ENCODE peak calls at places on chromosome 14, in five cellular contexts. One of them, this sample, is unnamed.

GRCh38 chr14:76828339-76829015 is 2.3 kb downstream of the LRRC74A start:
- DNase-seq in brain microvascular endothelial cell: no peak
- DNase-seq in RWPE1: no peak
- DNase-seq in thoracic aorta: no peak
- DNase-seq in AG04450: no peak
- DNase-seq in this sample: no peak

GRCh38 chr14:56241441-56241840 is 123.2 kb downstream of the PELI2 start:
- DNase-seq in brain microvascular endothelial cell: no peak
- DNase-seq in RWPE1: no peak
- DNase-seq in thoracic aorta: no peak
- DNase-seq in AG04450: no peak
- DNase-seq in this sample: no peak

GRCh38 chr14:39717000-39717399 is 284.8 kb upstream of the FBXO33 start:
- DNase-seq in brain microvascular endothelial cell: no peak
- DNase-seq in RWPE1: no peak
- DNase-seq in thoracic aorta: no peak
- DNase-seq in AG04450: no peak
- DNase-seq in this sample: no peak

GRCh38 chr14:32469388-32470160 is 140.5 kb downstream of the AKAP6 start:
- DNase-seq in brain microvascular endothelial cell: no peak
- DNase-seq in RWPE1: peak
- DNase-seq in thoracic aorta: no peak
- DNase-seq in AG04450: no peak
- DNase-seq in this sample: no peak

GRCh38 chr14:74601982-74602381 is 10.1 kb downstream of the LTBP2 start:
- DNase-seq in brain microvascular endothelial cell: no peak
- DNase-seq in RWPE1: no peak
- DNase-seq in thoracic aorta: no peak
- DNase-seq in AG04450: no peak
- DNase-seq in this sample: no peak

GRCh38 chr14:72788255-72788654 is 105.6 kb downstream of the DPF3 start:
- DNase-seq in brain microvascular endothelial cell: no peak
- DNase-seq in RWPE1: no peak
- DNase-seq in thoracic aorta: no peak
- DNase-seq in AG04450: no peak
- DNase-seq in this sample: no peak

GRCh38 chr14:54186821-54187365 is 209.9 kb upstream of the CDKN3 start:
- DNase-seq in brain microvascular endothelial cell: no peak
- DNase-seq in RWPE1: no peak
- DNase-seq in thoracic aorta: no peak
- DNase-seq in AG04450: no peak
- DNase-seq in this sample: no peak

GRCh38 chr14:96122496-96122895 is 82.1 kb upstream of the BDKRB2 start:
- DNase-seq in brain microvascular endothelial cell: peak
- DNase-seq in RWPE1: no peak
- DNase-seq in thoracic aorta: no peak
- DNase-seq in AG04450: peak
- DNase-seq in this sample: no peak

GRCh38 chr14:68451676-68452387 is 341.0 kb downstream of the ZFP36L1 start:
- DNase-seq in brain microvascular endothelial cell: no peak
- DNase-seq in RWPE1: no peak
- DNase-seq in thoracic aorta: no peak
- DNase-seq in AG04450: no peak
- DNase-seq in this sample: no peak

GRCh38 chr14:31439554-31439953 is 17.8 kb downstream of the DTD2 start:
- DNase-seq in brain microvascular endothelial cell: no peak
- DNase-seq in RWPE1: no peak
- DNase-seq in thoracic aorta: no peak
- DNase-seq in AG04450: no peak
- DNase-seq in this sample: no peak

GRCh38 chr14:82398313-82398712 is 864.7 kb upstream of the SEL1L start:
- DNase-seq in brain microvascular endothelial cell: no peak
- DNase-seq in RWPE1: no peak
- DNase-seq in thoracic aorta: no peak
- DNase-seq in AG04450: no peak
- DNase-seq in this sample: no peak

GRCh38 chr14:23624830-23625404 is 11.2 kb upstream of the DHRS2 start:
- DNase-seq in brain microvascular endothelial cell: no peak
- DNase-seq in RWPE1: no peak
- DNase-seq in thoracic aorta: no peak
- DNase-seq in AG04450: no peak
- DNase-seq in this sample: no peak

GRCh38 chr14:71287567-71287966 is 380.3 kb downstream of the PCNX1 start:
- DNase-seq in brain microvascular endothelial cell: no peak
- DNase-seq in RWPE1: no peak
- DNase-seq in thoracic aorta: no peak
- DNase-seq in AG04450: no peak
- DNase-seq in this sample: no peak

GRCh38 chr14:89292579-89293348 is 124.3 kb downstream of the FOXN3 start:
- DNase-seq in brain microvascular endothelial cell: no peak
- DNase-seq in RWPE1: no peak
- DNase-seq in thoracic aorta: no peak
- DNase-seq in AG04450: no peak
- DNase-seq in this sample: no peak

GRCh38 chr14:72962829-72963312 is 36.6 kb downstream of the DCAF4 start:
- DNase-seq in brain microvascular endothelial cell: peak
- DNase-seq in RWPE1: peak
- DNase-seq in thoracic aorta: no peak
- DNase-seq in AG04450: peak
- DNase-seq in this sample: peak

GRCh38 chr14:24574206-24574774 is 1.8 kb downstream of the CTSG start:
- DNase-seq in brain microvascular endothelial cell: no peak
- DNase-seq in RWPE1: no peak
- DNase-seq in thoracic aorta: no peak
- DNase-seq in AG04450: no peak
- DNase-seq in this sample: no peak

GRCh38 chr14:38248629-38249028 is 7.3 kb downstream of the CLEC14A start:
- DNase-seq in brain microvascular endothelial cell: no peak
- DNase-seq in RWPE1: no peak
- DNase-seq in thoracic aorta: no peak
- DNase-seq in AG04450: no peak
- DNase-seq in this sample: no peak

GRCh38 chr14:71341160-71341559 is 433.9 kb downstream of the PCNX1 start:
- DNase-seq in brain microvascular endothelial cell: no peak
- DNase-seq in RWPE1: no peak
- DNase-seq in thoracic aorta: no peak
- DNase-seq in AG04450: no peak
- DNase-seq in this sample: no peak

GRCh38 chr14:77140937-77141591 is 527 bp downstream of the ZDHHC22 start:
- DNase-seq in brain microvascular endothelial cell: no peak
- DNase-seq in RWPE1: no peak
- DNase-seq in thoracic aorta: no peak
- DNase-seq in AG04450: no peak
- DNase-seq in this sample: peak

GRCh38 chr14:88005978-88006851 is 1.3 kb downstream of the GPR65 start:
- DNase-seq in brain microvascular endothelial cell: no peak
- DNase-seq in RWPE1: no peak
- DNase-seq in thoracic aorta: no peak
- DNase-seq in AG04450: no peak
- DNase-seq in this sample: no peak

GRCh38 chr14:53295985-53296582 is 143.0 kb upstream of the DDHD1 start:
- DNase-seq in brain microvascular endothelial cell: peak
- DNase-seq in RWPE1: peak
- DNase-seq in thoracic aorta: no peak
- DNase-seq in AG04450: no peak
- DNase-seq in this sample: peak

GRCh38 chr14:29144598-29144997 is 378.0 kb downstream of the FOXG1 start:
- DNase-seq in brain microvascular endothelial cell: peak
- DNase-seq in RWPE1: peak
- DNase-seq in thoracic aorta: no peak
- DNase-seq in AG04450: peak
- DNase-seq in this sample: no peak

GRCh38 chr14:59272633-59273032 is 84.2 kb downstream of the DAAM1 start:
- DNase-seq in brain microvascular endothelial cell: no peak
- DNase-seq in RWPE1: no peak
- DNase-seq in thoracic aorta: no peak
- DNase-seq in AG04450: no peak
- DNase-seq in this sample: no peak

GRCh38 chr14:73786632-73786941 is 65.0 kb upstream of the PTGR2 start:
- DNase-seq in brain microvascular endothelial cell: no peak
- DNase-seq in RWPE1: no peak
- DNase-seq in thoracic aorta: no peak
- DNase-seq in AG04450: no peak
- DNase-seq in this sample: peak

GRCh38 chr14:85358136-85358785 is 171.7 kb upstream of the FLRT2 start:
- DNase-seq in brain microvascular endothelial cell: no peak
- DNase-seq in RWPE1: no peak
- DNase-seq in thoracic aorta: no peak
- DNase-seq in AG04450: no peak
- DNase-seq in this sample: no peak
- TF ChIP-seq CTCF in brain microvascular endothelial cell: no peak
- TF ChIP-seq CTCF in RWPE1: no peak
- TF ChIP-seq CTCF in thoracic aorta: no peak
- TF ChIP-seq CTCF in AG04450: no peak
- TF ChIP-seq CTCF in this sample: no peak

GRCh38 chr14:64293976-64294671 is at the start of gene ESR2:
- DNase-seq in brain microvascular endothelial cell: peak
- DNase-seq in RWPE1: no peak
- DNase-seq in thoracic aorta: no peak
- DNase-seq in AG04450: no peak
- DNase-seq in this sample: peak
- TF ChIP-seq CTCF in brain microvascular endothelial cell: peak
- TF ChIP-seq CTCF in RWPE1: no peak
- TF ChIP-seq CTCF in thoracic aorta: peak
- TF ChIP-seq CTCF in AG04450: peak
- TF ChIP-seq CTCF in this sample: no peak

GRCh38 chr14:104731249-104731924 is 7.4 kb downstream of the ADSS1 start:
- DNase-seq in brain microvascular endothelial cell: no peak
- DNase-seq in RWPE1: no peak
- DNase-seq in thoracic aorta: no peak
- DNase-seq in AG04450: no peak
- DNase-seq in this sample: peak
- TF ChIP-seq CTCF in brain microvascular endothelial cell: peak
- TF ChIP-seq CTCF in RWPE1: peak
- TF ChIP-seq CTCF in thoracic aorta: no peak
- TF ChIP-seq CTCF in AG04450: peak
- TF ChIP-seq CTCF in this sample: peak

GRCh38 chr14:21213652-21214051 is 55.6 kb downstream of the HNRNPC start:
- DNase-seq in brain microvascular endothelial cell: no peak
- DNase-seq in RWPE1: no peak
- DNase-seq in thoracic aorta: no peak
- DNase-seq in AG04450: no peak
- DNase-seq in this sample: no peak

GRCh38 chr14:21215130-21215878 is 53.9 kb downstream of the HNRNPC start:
- DNase-seq in brain microvascular endothelial cell: no peak
- DNase-seq in RWPE1: no peak
- DNase-seq in thoracic aorta: no peak
- DNase-seq in AG04450: no peak
- DNase-seq in this sample: no peak

GRCh38 chr14:21219120-21219519 is 50.1 kb downstream of the HNRNPC start:
- DNase-seq in brain microvascular endothelial cell: no peak
- DNase-seq in RWPE1: no peak
- DNase-seq in thoracic aorta: no peak
- DNase-seq in AG04450: no peak
- DNase-seq in this sample: no peak

GRCh38 chr14:21219561-21220111 is 49.6 kb downstream of the HNRNPC start:
- DNase-seq in brain microvascular endothelial cell: no peak
- DNase-seq in RWPE1: no peak
- DNase-seq in thoracic aorta: no peak
- DNase-seq in AG04450: no peak
- DNase-seq in this sample: no peak

DNA sequence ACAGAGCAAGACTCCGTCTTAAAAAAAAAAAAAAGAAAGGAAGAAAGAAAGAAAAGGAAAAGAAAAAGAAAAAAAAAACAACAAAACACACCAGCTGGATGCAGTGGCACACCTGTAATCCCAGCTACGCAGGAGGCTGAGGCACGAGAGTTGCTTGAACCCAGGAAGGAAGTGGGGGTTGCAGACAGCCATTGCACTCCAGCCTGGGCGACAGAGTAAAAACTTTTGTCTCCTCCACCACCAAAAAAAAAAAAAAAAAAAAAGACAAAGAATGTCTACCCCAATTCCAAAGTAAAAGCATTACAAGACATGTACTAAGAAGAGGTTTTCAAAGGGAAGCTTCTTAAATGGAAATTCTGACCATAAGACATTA is 53.4 kb downstream of the HNRNPC start:
- DNase-seq in brain microvascular endothelial cell: no peak
- DNase-seq in RWPE1: no peak
- DNase-seq in thoracic aorta: no peak
- DNase-seq in AG04450: no peak
- DNase-seq in this sample: no peak
- TF ChIP-seq CTCF in brain microvascular endothelial cell: no peak
- TF ChIP-seq CTCF in RWPE1: no peak
- TF ChIP-seq CTCF in thoracic aorta: no peak
- TF ChIP-seq CTCF in AG04450: no peak
- TF ChIP-seq CTCF in this sample: no peak

GRCh38 chr14:28001002-28001401 is 765.6 kb upstream of the FOXG1 start:
- DNase-seq in brain microvascular endothelial cell: no peak
- DNase-seq in RWPE1: no peak
- DNase-seq in thoracic aorta: no peak
- DNase-seq in AG04450: no peak
- DNase-seq in this sample: no peak
- TF ChIP-seq CTCF in brain microvascular endothelial cell: no peak
- TF ChIP-seq CTCF in RWPE1: no peak
- TF ChIP-seq CTCF in thoracic aorta: no peak
- TF ChIP-seq CTCF in AG04450: no peak
- TF ChIP-seq CTCF in this sample: no peak

GRCh38 chr14:61106627-61107147 is 125.6 kb downstream of the SLC38A6 start:
- DNase-seq in brain microvascular endothelial cell: no peak
- DNase-seq in RWPE1: no peak
- DNase-seq in thoracic aorta: no peak
- DNase-seq in AG04450: no peak
- DNase-seq in this sample: no peak
- TF ChIP-seq CTCF in brain microvascular endothelial cell: peak
- TF ChIP-seq CTCF in RWPE1: no peak
- TF ChIP-seq CTCF in thoracic aorta: no peak
- TF ChIP-seq CTCF in AG04450: peak
- TF ChIP-seq CTCF in this sample: no peak

GRCh38 chr14:22272408-22272807 is 316.6 kb downstream of the DAD1 start:
- DNase-seq in brain microvascular endothelial cell: no peak
- DNase-seq in RWPE1: no peak
- DNase-seq in thoracic aorta: no peak
- DNase-seq in AG04450: no peak
- DNase-seq in this sample: no peak

GRCh38 chr14:22280497-22281321 is 308.3 kb downstream of the DAD1 start:
- DNase-seq in brain microvascular endothelial cell: no peak
- DNase-seq in RWPE1: no peak
- DNase-seq in thoracic aorta: no peak
- DNase-seq in AG04450: no peak
- DNase-seq in this sample: no peak

GRCh38 chr14:22281322-22281977 is 307.6 kb downstream of the DAD1 start:
- DNase-seq in brain microvascular endothelial cell: no peak
- DNase-seq in RWPE1: no peak
- DNase-seq in thoracic aorta: no peak
- DNase-seq in AG04450: no peak
- DNase-seq in this sample: no peak

GRCh38 chr14:22282429-22282828 is 306.6 kb downstream of the DAD1 start:
- DNase-seq in brain microvascular endothelial cell: no peak
- DNase-seq in RWPE1: no peak
- DNase-seq in thoracic aorta: no peak
- DNase-seq in AG04450: no peak
- DNase-seq in this sample: no peak

GRCh38 chr14:22276913-22277816 is 311.9 kb downstream of the DAD1 start:
- DNase-seq in brain microvascular endothelial cell: no peak
- DNase-seq in RWPE1: no peak
- DNase-seq in thoracic aorta: no peak
- DNase-seq in AG04450: no peak
- DNase-seq in this sample: no peak
- TF ChIP-seq CTCF in brain microvascular endothelial cell: peak
- TF ChIP-seq CTCF in RWPE1: peak
- TF ChIP-seq CTCF in thoracic aorta: peak
- TF ChIP-seq CTCF in AG04450: peak
- TF ChIP-seq CTCF in this sample: peak